ENCODE peak calls at places on chromosomes 1 and 21, in six cellular contexts. P is stimulated activated CD4-positive, alpha-beta T cell treated with anti-CD3 and anti-CD28 coated beads, TNF-alpha, amount 100 ng/mL, for 1 hour; O is putamen; J is GM12878; I is hippocampal formation; T is fibroblast of the aortic adventitia. B is an unnamed sample.

GRCh38 chr1:232876506-232877360 is 71.5 kb downstream of the MAP10 start:
- DNase-seq in P (no peak), O (no peak), J (no peak), I (no peak), T (no peak), B (no peak)

GRCh38 chr1:66282343-66282852 is 251.6 kb upstream of the SGIP1 start:
- DNase-seq in P (peak), O (no peak), J (peak), I (no peak), T (peak), B (no peak)

GRCh38 chr1:167488786-167489185 is 29.5 kb downstream of the CD247 start:
- DNase-seq in P (no peak), O (no peak), J (no peak), I (no peak), T (no peak), B (no peak)

GRCh38 chr1:209395169-209395568 is 188.3 kb upstream of the CAMK1G start:
- DNase-seq in P (no peak), O (no peak), J (no peak), I (no peak), T (no peak), B (no peak)

GRCh38 chr1:238753205-238753720 is 633.1 kb upstream of the CHRM3 start:
- DNase-seq in P (no peak), O (no peak), J (no peak), I (no peak), T (no peak), B (no peak)

GRCh38 chr21:34129971-34130597 is 56.7 kb downstream of the MRPS6 start:
- DNase-seq in P (no peak), O (peak), J (no peak), I (no peak), T (peak), B (no peak)

GRCh38 chr1:68384321-68384813 is 65.4 kb downstream of the RPE65 start:
- DNase-seq in P (no peak), O (peak), J (no peak), I (peak), T (peak), B (peak)

GRCh38 chr1:48082271-48082925 is 85.2 kb upstream of the TRABD2B start:
- DNase-seq in P (no peak), O (no peak), J (no peak), I (no peak), T (no peak), B (no peak)

GRCh38 chr1:157099633-157100009 is at the start of gene ETV3L:
- DNase-seq in P (no peak), O (no peak), J (no peak), I (no peak), T (no peak), B (no peak)

GRCh38 chr21:44771896-44772525 is 29.6 kb downstream of the UBE2G2 start:
- DNase-seq in P (no peak), O (no peak), J (no peak), I (no peak), T (no peak), B (no peak)

GRCh38 chr1:21537511-21537931 is 28.3 kb downstream of the ALPL start:
- DNase-seq in P (no peak), O (no peak), J (no peak), I (no peak), T (no peak), B (no peak)

B was measured in BJ.